ENCODE peak calls at places on chromosomes 2 and 18, in five cellular contexts. T is mucosa of descending colon, Z is neural progenitor cell, Q is ovary, B is esophagus squamous epithelium. S is an unnamed sample.
A peak's percentile ranks its signal among the peaks of the same experiment; 100 is the strongest.

GRCh38 chr18:39862341-39862740 is 2092.7 kb upstream of the PIK3C3 start:
- DNase-seq in Z (no peak), T (no peak), B (no peak), Q (no peak), S (no peak)

GRCh38 chr2:62407401-62407800 is 98.6 kb downstream of the TMEM17 start:
- DNase-seq in Q (no peak), Z (no peak), B (no peak), T (no peak), S (no peak)

GRCh38 chr2:98037206-98037605 is 41.5 kb upstream of the TMEM131 start:
- DNase-seq in Z (no peak), T (no peak), Q (no peak), B (no peak), S (no peak)

GRCh38 chr2:28052691-28053090 is 162.2 kb downstream of the BABAM2 start:
- DNase-seq in Q (no peak), Z (no peak), T (no peak), B (no peak), S (no peak)

GRCh38 chr2:200130762-200131166 is 175.4 kb downstream of the MAIP1 start:
- DNase-seq in Z (no peak), B (no peak), Q (no peak), T (no peak), S (no peak)

GRCh38 chr2:50769416-50769815 is 262.5 kb downstream of the NRXN1 start:
- DNase-seq in T (no peak), Z (peak; percentile 31), Q (no peak), B (no peak), S (no peak)

GRCh38 chr2:16031848-16032159 is 91.5 kb downstream of the MYCN start:
- DNase-seq in T (peak; percentile 74), Z (no peak), Q (no peak), B (no peak), S (no peak)

GRCh38 chr2:53202063-53202462 is 565.5 kb upstream of the CHAC2 start:
- DNase-seq in Z (no peak), Q (no peak), T (no peak), B (no peak), S (no peak)

GRCh38 chr2:190649798-190650390 is 1.0 kb downstream of the NAB1 start:
- DNase-seq in Q (no peak), B (no peak), Z (peak; percentile 29), T (no peak), S (no peak)

GRCh38 chr2:214630402-214631035 is 179.0 kb downstream of the BARD1 start:
- DNase-seq in T (no peak), Z (no peak), Q (no peak), B (no peak), S (no peak)

GRCh38 chr18:48614005-48614404 is 75.2 kb downstream of the CTIF start:
- DNase-seq in Q (no peak), T (no peak), Z (no peak), B (no peak), S (no peak)

DNA sequence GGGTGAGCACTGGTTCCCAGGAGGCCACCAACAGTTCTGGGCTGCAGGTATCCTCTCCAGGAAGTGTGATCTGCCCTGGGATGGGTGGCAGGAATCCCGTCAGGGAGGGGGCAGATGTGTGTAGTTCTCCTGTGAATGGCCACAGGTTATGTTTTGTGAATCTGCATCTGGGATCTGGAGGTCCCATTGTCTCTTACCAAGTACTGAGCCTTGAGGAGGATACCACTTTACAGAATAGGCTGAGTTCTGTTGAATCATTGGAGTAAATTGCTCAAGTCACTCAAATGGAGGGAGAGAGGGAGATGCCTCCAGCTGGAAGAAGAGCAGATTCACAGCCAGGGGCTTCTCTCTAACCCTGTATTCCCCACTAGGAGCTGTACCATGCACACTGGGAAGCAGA is 168.2 kb downstream of the ANKRD30B start:
- DNase-seq in Z (no peak), T (no peak), Q (no peak), B (no peak), S (no peak)
- H3K9me3 ChIP-seq in Z (peaks cover 10% of the 10 kb centered on the region), T (no peaks in the 10 kb centered on the region), Q (no peaks in the 10 kb centered on the region), B (no peaks in the 10 kb centered on the region), S (no peaks in the 10 kb centered on the region)

GRCh38 chr2:178193823-178194599 is at the start of gene OSBPL6:
- DNase-seq in B (no peak), Z (peak; percentile 94), T (peak; percentile 74), Q (peak; percentile 79), S (peak; percentile 15)

GRCh38 chr2:178195390-178196166 is 1.3 kb downstream of the OSBPL6 start:
- DNase-seq in Q (no peak), Z (no peak), T (no peak), B (no peak), S (no peak)

GRCh38 chr2:178197791-178198190 is 3.5 kb downstream of the OSBPL6 start:
- DNase-seq in B (no peak), Q (no peak), Z (no peak), T (no peak), S (no peak)

GRCh38 chr2:178193496-178193822 is 853 bp upstream of the OSBPL6 start:
- DNase-seq in T (peak; percentile 52), Z (no peak), Q (no peak), B (no peak), S (no peak)

GRCh38 chr2:178194600-178195389 is 483 bp downstream of the OSBPL6 start:
- DNase-seq in Z (peak; percentile 77), T (peak; percentile 55), Q (peak; percentile 41), B (no peak), S (peak; percentile 71)
- H3K4me1 ChIP-seq in Z (peaks cover 30% of the 10 kb centered on the region), T (peaks cover 6% of the 10 kb centered on the region), Q (no peaks in the 10 kb centered on the region), B (peaks cover 4% of the 10 kb centered on the region), S (no peaks in the 10 kb centered on the region)

GRCh38 chr2:88684519-88684918 is 7.0 kb upstream of the RPIA start:
- DNase-seq in T (no peak), B (no peak), Q (no peak), Z (no peak), S (no peak)
- H3K9me3 ChIP-seq in T (peaks cover 12% of the 10 kb centered on the region), B (no peaks in the 10 kb centered on the region), Q (no peaks in the 10 kb centered on the region), Z (peaks cover 20% of the 10 kb centered on the region), S (no peaks in the 10 kb centered on the region)

DNA sequence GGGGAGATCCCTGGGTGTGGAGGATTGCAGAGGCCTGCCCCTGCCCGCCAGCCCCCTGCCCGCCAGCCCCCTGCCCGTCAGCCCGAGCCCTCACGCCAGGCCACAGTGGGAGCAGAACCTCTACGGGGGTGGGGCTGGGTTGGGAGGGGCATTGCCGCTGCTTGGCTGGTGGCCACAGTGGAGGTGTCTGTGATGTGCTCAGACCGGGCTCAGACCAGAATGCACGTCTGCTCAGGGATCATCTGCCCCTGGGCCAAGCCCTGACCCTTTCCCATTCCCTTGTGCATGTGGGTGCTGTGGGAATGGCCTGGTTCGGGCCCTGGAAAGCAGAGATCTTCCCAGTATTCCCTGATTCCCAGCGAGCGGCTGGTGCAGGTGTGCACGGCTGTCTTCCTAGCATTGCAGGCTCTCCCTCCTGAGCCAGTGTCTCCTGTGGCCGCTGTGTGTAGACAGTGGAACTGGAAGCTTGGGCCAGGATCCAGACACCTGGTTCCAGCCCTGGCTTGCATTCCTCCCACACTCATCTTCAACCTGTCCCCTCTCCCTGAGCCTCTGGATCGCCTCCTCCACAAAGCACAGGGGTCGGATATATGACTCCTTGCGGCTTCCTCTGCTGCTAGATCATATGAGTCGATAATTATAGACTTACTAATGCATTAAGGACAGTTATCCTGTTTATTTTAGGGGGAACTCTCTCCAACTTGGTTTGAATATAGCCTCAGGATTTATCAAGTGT is 161.5 kb downstream of the LDLRAD4 start:
- DNase-seq in T (no peak), B (no peak), Q (no peak), Z (no peak), S (no peak)
- H3K4me1 ChIP-seq in T (peaks cover 10% of the 10 kb centered on the region), B (peaks cover 29% of the 10 kb centered on the region), Q (peaks cover 6% of the 10 kb centered on the region), Z (no peaks in the 10 kb centered on the region), S (peaks cover 15% of the 10 kb centered on the region)

GRCh38 chr2:77578354-77578753 is 56.2 kb upstream of the LRRTM4 start:
- DNase-seq in Q (no peak), B (no peak), Z (no peak), T (no peak), S (no peak)

GRCh38 chr2:77579076-77579769 is 57.0 kb upstream of the LRRTM4 start:
- DNase-seq in Z (no peak), B (no peak), T (no peak), Q (no peak), S (no peak)
- H3K9me3 ChIP-seq in Z (peaks cover 5% of the 10 kb centered on the region), B (no peaks in the 10 kb centered on the region), T (no peaks in the 10 kb centered on the region), Q (no peaks in the 10 kb centered on the region), S (no peaks in the 10 kb centered on the region)